ENCODE peak calls at places on chromosome 2, in ten cellular contexts. K is endothelial cell, F is cardiac fibroblast, W is neural progenitor cell, C is spleen, S is astrocyte of the spinal cord, J is activated B cell treated with CpG ODN at 0.5 μM for 24 hours, R is neural crest cell, E is fibroblast of lung, D is body of pancreas. Y is an unnamed sample.

GRCh38 chr2:51324028-51324427 is 292.1 kb upstream of the NRXN1 start:
- DNase-seq in J (no peak), R (no peak), W (no peak), C (no peak), S (no peak), D (no peak), F (no peak), E (no peak), K (no peak), Y (no peak)

GRCh38 chr2:9800639-9800974 is 42.7 kb upstream of the TAF1B start:
- DNase-seq in C (no peak), W (no peak), K (no peak), F (no peak), D (no peak), R (no peak), S (no peak), J (no peak), E (no peak), Y (no peak)

GRCh38 chr2:36253086-36253485 is 102.5 kb upstream of the CRIM1 start:
- DNase-seq in J (no peak), F (no peak), S (no peak), D (no peak), C (no peak), K (no peak), E (no peak), W (no peak), R (no peak), Y (no peak)

GRCh38 chr2:223720367-223720766 is 117.0 kb downstream of the AP1S3 start:
- DNase-seq in D (no peak), F (no peak), J (no peak), E (no peak), R (no peak), K (no peak), C (no peak), W (no peak), S (no peak), Y (no peak)

GRCh38 chr2:75640621-75641121 is 5.9 kb upstream of the MRPL19 start:
- DNase-seq in K (peak), R (peak), F (peak), S (peak), E (peak), C (peak), J (peak), W (peak), D (peak), Y (peak)

GRCh38 chr2:3487028-3487425 is 32.3 kb downstream of the ADI1 start:
- DNase-seq in J (no peak), K (no peak), D (no peak), F (no peak), S (no peak), R (no peak), C (peak), E (no peak), W (no peak), Y (no peak)

GRCh38 chr2:30206461-30207430 is 24.6 kb upstream of the LBH start:
- DNase-seq in F (no peak), D (no peak), K (no peak), J (no peak), C (no peak), W (peak), S (no peak), E (no peak), R (no peak), Y (no peak)

GRCh38 chr2:128504242-128505149 is 185.8 kb upstream of the HS6ST1 start:
- DNase-seq in E (no peak), R (no peak), W (no peak), C (peak), F (no peak), S (no peak), D (no peak), K (no peak), J (no peak), Y (no peak)

GRCh38 chr2:143600136-143600535 is 470.9 kb downstream of the ARHGAP15 start:
- DNase-seq in J (no peak), K (no peak), D (no peak), W (no peak), R (no peak), E (no peak), C (no peak), S (no peak), F (peak), Y (no peak)

GRCh38 chr2:236872015-236872414 is 213.7 kb upstream of the COPS8 start:
- DNase-seq in C (no peak), W (no peak), R (no peak), K (no peak), D (no peak), S (no peak), F (no peak), E (no peak), J (no peak), Y (no peak)

GRCh38 chr2:83368916-83369315 is 1090.2 kb downstream of the SUCLG1 start:
- DNase-seq in F (peak), E (peak), S (peak), R (no peak), W (no peak), C (no peak), K (no peak), D (no peak), J (no peak), Y (no peak)

GRCh38 chr2:95115418-95115817 is 6.2 kb downstream of the MRPS5 start:
- DNase-seq in F (peak), K (peak), J (peak), R (peak), C (peak), E (peak), D (peak), W (peak), S (peak), Y (peak)

GRCh38 chr2:201644001-201644400 is 698 bp upstream of the TMEM237 start:
- DNase-seq in E (peak), K (no peak), C (no peak), J (no peak), D (peak), F (peak), R (no peak), W (peak), S (peak), Y (no peak)

GRCh38 chr2:172572981-172573380 is 17.1 kb downstream of the PDK1 start:
- DNase-seq in W (no peak), J (no peak), C (no peak), K (no peak), R (no peak), S (no peak), E (no peak), F (no peak), D (no peak), Y (no peak)

GRCh38 chr2:56687169-56687568 is 503.4 kb downstream of the CCDC85A start:
- DNase-seq in S (no peak), C (no peak), W (no peak), J (no peak), D (no peak), R (no peak), K (no peak), F (peak), E (no peak), Y (no peak)

GRCh38 chr2:147223119-147223518 is 621.7 kb upstream of the ACVR2A start:
- DNase-seq in S (no peak), R (no peak), K (no peak), E (no peak), J (no peak), F (no peak), W (no peak), D (no peak), C (no peak), Y (no peak)

GRCh38 chr2:74041726-74042125 is 57.0 kb downstream of the TET3 start:
- DNase-seq in J (no peak), D (no peak), F (no peak), R (no peak), S (no peak), K (no peak), W (no peak), E (no peak), C (no peak), Y (no peak)

GRCh38 chr2:16973586-16974274 is 308.1 kb upstream of the CYRIA start:
- DNase-seq in C (no peak), E (peak), D (no peak), W (no peak), S (peak), J (no peak), K (no peak), R (no peak), F (peak), Y (no peak)

GRCh38 chr2:85133751-85134254 is 611 bp downstream of the TCF7L1 start:
- DNase-seq in C (peak), K (peak), S (peak), R (peak), E (peak), W (no peak), F (peak), J (peak), D (peak), Y (peak)

GRCh38 chr2:214574077-214574775 is 163.4 kb downstream of the VWC2L start:
- DNase-seq in F (no peak), E (no peak), R (no peak), D (no peak), S (no peak), J (no peak), C (no peak), W (no peak), K (no peak), Y (no peak)

GRCh38 chr2:29844713-29845320 is 76.6 kb downstream of the ALK start:
- DNase-seq in J (no peak), S (peak), D (no peak), K (no peak), W (no peak), E (no peak), R (no peak), F (no peak), C (no peak), Y (no peak)

GRCh38 chr2:80896576-80896975 is 592.0 kb upstream of the LRRTM1 start:
- DNase-seq in J (no peak), C (no peak), F (no peak), E (no peak), K (no peak), W (peak), S (no peak), D (no peak), R (no peak), Y (no peak)

DNA sequence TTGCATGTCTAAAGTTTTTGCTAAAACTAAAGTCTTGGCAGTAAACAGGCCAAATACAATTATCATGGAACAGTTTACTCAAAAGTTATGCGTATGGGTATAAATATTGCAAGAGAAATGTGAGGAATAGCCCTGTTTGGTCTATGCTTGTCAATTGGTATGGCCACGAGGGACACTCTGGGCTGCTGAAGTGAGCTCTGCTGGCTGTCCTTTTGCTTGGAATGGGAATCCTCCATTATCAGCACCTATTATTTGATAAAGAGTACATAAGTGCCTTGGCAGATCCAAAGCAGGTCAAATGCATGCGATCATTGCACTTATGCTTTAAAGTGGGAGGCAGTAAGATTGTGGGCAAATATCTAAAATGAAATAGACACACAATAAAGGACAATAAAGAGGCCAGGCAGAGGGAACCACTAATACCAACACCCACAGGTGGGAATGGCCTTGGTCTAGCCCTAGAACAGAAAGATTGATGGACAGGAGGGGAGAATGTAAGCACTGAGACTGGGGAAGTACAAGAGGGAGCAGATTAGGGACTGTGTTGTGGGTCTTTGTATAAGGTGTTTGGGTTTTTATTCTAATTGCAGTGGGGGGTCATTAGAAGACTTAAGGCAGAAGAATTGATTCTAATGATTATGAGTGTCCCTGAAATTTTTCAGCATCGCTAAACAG is 60.0 kb upstream of the NOSTRIN start:
- DNase-seq in C (no peak), W (no peak), K (no peak), F (no peak), R (no peak), D (no peak), E (no peak), S (no peak), J (no peak), Y (no peak)
- TF ChIP-seq CTCF in C (no peak), W (no peak), K (no peak), F (no peak), R (no peak), D (no peak), E (no peak), S (no peak), J (no peak), Y (no peak)

DNA sequence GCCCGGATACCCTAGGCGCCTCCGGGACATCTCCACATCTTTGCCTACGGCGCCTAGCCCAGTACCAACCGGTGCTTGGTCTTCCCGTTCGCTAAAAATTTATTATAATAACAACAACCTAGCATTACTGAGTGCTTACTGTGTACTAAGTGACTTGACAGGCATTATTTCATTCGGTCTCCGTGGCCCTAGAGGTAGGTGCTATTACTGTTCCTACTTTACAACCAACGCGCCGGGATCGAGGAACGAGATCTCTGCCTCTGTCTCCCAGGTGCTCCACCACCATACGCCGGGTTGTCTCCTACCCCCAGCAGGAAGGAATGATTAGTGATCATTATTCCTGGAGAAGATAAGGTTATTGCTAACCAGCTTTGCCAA is 657 bp upstream of the BIN1 start:
- DNase-seq in C (no peak), F (peak), J (no peak), D (no peak), K (no peak), S (peak), R (no peak), W (no peak), E (no peak), Y (peak)
- TF ChIP-seq CTCF in C (no peak), F (peak), J (no peak), D (peak), K (peak), S (peak), R (peak), W (peak), E (no peak), Y (peak)

DNA sequence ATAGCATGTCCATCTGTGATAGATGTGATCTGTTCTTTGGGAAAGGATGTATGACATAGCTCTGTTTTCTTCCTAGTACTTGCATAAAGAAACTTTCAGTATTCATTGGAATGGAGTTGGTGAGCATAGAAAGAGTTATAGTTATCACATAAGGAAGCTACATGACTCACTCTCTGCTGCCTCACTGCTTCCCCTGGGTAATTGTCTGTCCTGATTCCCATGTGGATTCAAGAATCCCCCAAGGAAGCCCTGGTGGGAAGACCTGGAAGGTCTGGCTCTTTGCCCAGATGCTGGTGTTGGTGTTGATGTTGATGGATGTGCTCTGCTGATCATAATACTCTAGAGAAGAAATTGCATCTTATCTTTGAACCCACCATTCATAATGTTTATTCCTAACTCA is 60.6 kb downstream of the PTPN4 start:
- DNase-seq in E (peak), R (no peak), W (no peak), K (no peak), J (no peak), F (peak), C (no peak), D (no peak), S (peak), Y (no peak)
- TF ChIP-seq CTCF in E (no peak), R (no peak), W (no peak), K (no peak), J (no peak), F (no peak), C (no peak), D (no peak), S (no peak), Y (no peak)

GRCh38 chr2:127270663-127271062 is 23.3 kb downstream of the ERCC3 start:
- DNase-seq in S (no peak), J (no peak), D (no peak), R (no peak), K (no peak), F (no peak), C (no peak), W (no peak), E (no peak), Y (peak)
- TF ChIP-seq CTCF in S (no peak), J (no peak), D (no peak), R (peak), K (no peak), F (no peak), C (no peak), W (no peak), E (no peak), Y (peak)

DNA sequence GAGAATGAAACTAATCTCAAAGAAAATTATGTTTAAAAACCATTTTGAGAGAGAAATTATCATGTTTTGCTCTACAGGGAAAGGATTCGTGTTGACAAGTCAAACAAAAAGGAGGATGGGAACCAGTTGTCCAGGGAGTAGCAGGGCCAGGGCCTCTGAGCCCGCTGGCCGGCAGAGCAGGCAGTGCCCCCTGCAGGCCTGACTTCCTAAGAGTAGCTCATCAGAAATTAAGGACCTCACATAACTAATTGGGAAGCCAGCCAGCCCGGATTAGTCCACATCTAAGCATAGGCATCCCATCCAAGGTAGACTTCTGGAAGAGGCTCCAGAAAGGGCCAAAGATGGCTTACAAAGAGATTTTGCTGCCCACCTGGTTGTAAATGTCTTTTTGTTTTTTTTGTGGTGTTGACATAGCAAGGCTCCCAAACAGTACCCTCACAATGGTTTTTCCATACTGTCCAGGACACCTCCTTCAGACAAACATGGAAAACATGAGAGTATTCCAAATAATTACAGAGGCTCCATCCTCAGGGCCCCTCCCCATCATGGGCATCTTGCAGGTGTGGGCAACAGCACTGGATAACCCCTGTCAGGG is 241.2 kb upstream of the TANK start:
- DNase-seq in C (peak), R (peak), F (peak), E (peak), J (no peak), W (peak), K (peak), S (peak), D (peak), Y (peak)
- TF ChIP-seq CTCF in C (peak), R (peak), F (peak), E (peak), J (no peak), W (peak), K (peak), S (peak), D (peak), Y (peak)

DNA sequence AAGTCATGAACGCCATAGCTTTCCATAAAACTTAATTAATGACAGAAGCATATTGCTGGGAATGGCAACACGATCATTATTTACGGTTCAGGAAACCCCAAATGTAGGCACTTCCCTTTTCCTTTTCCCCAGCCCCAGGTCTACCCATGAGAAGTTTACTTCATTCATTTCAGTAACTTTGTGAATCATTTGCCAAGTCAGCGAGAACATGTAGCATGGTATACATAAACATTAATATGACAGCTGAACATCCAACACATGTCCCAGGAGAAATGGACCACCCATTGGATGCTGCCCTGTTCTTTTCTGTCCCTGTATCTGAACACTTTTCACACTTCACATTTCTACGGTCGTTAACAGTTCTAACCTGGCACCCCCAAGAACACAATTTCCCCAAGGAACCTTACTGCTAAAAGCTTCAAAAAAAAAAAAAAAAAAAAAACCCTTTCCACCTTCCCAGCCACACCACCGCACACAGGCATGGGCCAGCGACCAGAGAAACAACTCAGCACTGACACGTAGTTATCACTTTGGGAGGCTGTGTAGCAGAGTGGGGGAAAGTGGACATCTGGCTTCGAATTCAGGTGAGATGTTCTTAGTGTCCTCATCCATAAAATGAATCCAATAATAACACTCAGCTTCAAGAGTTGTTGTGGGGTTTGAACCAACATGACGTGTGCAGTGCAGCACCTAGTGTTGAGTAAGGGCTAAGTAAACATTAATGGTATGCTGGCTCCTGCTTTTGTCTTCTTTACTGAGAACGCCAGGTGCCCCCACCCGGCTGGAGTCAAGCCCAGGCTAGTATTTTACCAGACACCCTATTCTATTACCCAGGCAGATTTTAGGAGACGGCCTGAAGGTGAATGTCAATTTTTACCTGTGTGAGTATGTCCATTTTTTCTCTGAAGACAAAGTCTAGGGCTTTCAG is 371.5 kb downstream of the LNPK start:
- DNase-seq in F (no peak), E (no peak), W (no peak), S (no peak), J (no peak), D (no peak), C (no peak), K (no peak), R (no peak), Y (no peak)
- TF ChIP-seq CTCF in F (no peak), E (no peak), W (no peak), S (no peak), J (no peak), D (no peak), C (no peak), K (no peak), R (no peak), Y (no peak)

GRCh38 chr2:155377931-155378444 is 679.5 kb downstream of the KCNJ3 start:
- DNase-seq in J (no peak), K (no peak), C (no peak), R (no peak), W (no peak), E (peak), F (peak), D (no peak), S (no peak), Y (no peak)

GRCh38 chr2:155372969-155373368 is 674.5 kb downstream of the KCNJ3 start:
- DNase-seq in F (peak), R (no peak), W (no peak), C (no peak), D (no peak), E (peak), J (no peak), S (peak), K (no peak), Y (no peak)

GRCh38 chr2:155382781-155383180 is 684.3 kb downstream of the KCNJ3 start:
- DNase-seq in R (no peak), F (no peak), K (no peak), S (no peak), C (no peak), J (no peak), E (no peak), W (no peak), D (no peak), Y (no peak)

GRCh38 chr2:155381446-155381845 is 683.0 kb downstream of the KCNJ3 start:
- DNase-seq in C (no peak), E (no peak), D (no peak), R (no peak), F (no peak), W (no peak), S (no peak), J (no peak), K (no peak), Y (no peak)

GRCh38 chr2:155377178-155377780 is 678.8 kb downstream of the KCNJ3 start:
- DNase-seq in F (peak), W (peak), C (no peak), J (no peak), K (no peak), E (peak), S (peak), R (no peak), D (no peak), Y (no peak)
- TF ChIP-seq CTCF in F (peak), W (peak), C (no peak), J (no peak), K (peak), E (no peak), S (peak), R (peak), D (peak), Y (peak)

Y was measured in Calu3.